ENCODE peak calls at places on chromosomes 4 and X, in five cellular contexts. M is activated naive CD4-positive, alpha-beta T cell; L is RWPE1; F is hypothalamus; Q is mesothelial cell of epicardium. P is an unnamed sample.

GRCh38 chr4:103996637-103997036 is 276.9 kb upstream of the TACR3 start:
- DNase-seq in M (no peak), L (peak; percentile 88), F (no peak), Q (no peak), P (peak; percentile 29)

GRCh38 chrX:119887721-119888425 is 7.8 kb upstream of the AKAP14 start:
- DNase-seq in M (peak; percentile 4), L (peak; percentile 20), F (peak; percentile 1), Q (no peak), P (peak; percentile 82)

GRCh38 chr4:98260047-98260578 is 1.1 kb upstream of the RAP1GDS1 start:
- DNase-seq in M (no peak), L (peak; percentile 32), F (no peak), Q (peak; percentile 17), P (no peak)

GRCh38 chr4:109576462-109576861 is 16.4 kb downstream of the MCUB start:
- DNase-seq in M (no peak), L (no peak), F (no peak), Q (no peak), P (no peak)

GRCh38 chr4:1010522-1011021 is 854 bp upstream of the FGFRL1 start:
- DNase-seq in M (no peak), L (peak; percentile 65), F (no peak), Q (no peak), P (no peak)

GRCh38 chr4:182555997-182556418 is 312.8 kb downstream of the TENM3 start:
- DNase-seq in M (no peak), L (peak; percentile 10), F (no peak), Q (no peak), P (peak; percentile 33)

GRCh38 chrX:26032141-26032917 is 105.8 kb upstream of the MAGEB18 start:
- DNase-seq in M (no peak), L (no peak), F (no peak), Q (no peak), P (no peak)

GRCh38 chr4:138897818-138898226 is 117.8 kb upstream of the NOCT start:
- DNase-seq in M (no peak), L (no peak), F (no peak), Q (no peak), P (no peak)

GRCh38 chr4:168177546-168178149 is 85.3 kb downstream of the ANXA10 start:
- DNase-seq in M (no peak), L (no peak), F (no peak), Q (no peak), P (no peak)

GRCh38 chrX:45505214-45505613 is 304.5 kb upstream of the DIPK2B start:
- DNase-seq in M (no peak), L (no peak), F (no peak), Q (no peak), P (no peak)

GRCh38 chr4:38673109-38673978 is 9.3 kb downstream of the KLF3 start:
- DNase-seq in M (no peak), L (peak; percentile 86), F (no peak), Q (no peak), P (no peak)

GRCh38 chrX:148612431-148612830 is 112.0 kb downstream of the AFF2 start:
- DNase-seq in M (no peak), L (no peak), F (no peak), Q (no peak), P (no peak)

GRCh38 chr4:148007303-148007702 is 275.4 kb downstream of the ARHGAP10 start:
- DNase-seq in M (no peak), L (peak; percentile 95), F (no peak), Q (no peak), P (no peak)

GRCh38 chr4:7929530-7929951 is 10.1 kb downstream of the AFAP1 start:
- DNase-seq in M (no peak), L (peak; percentile 81), F (no peak), Q (no peak), P (no peak)

GRCh38 chrX:118807151-118808017 is 16.2 kb upstream of the ZCCHC12 start:
- DNase-seq in M (no peak), L (no peak), F (peak; percentile 4), Q (no peak), P (no peak)

GRCh38 chr4:151014521-151015457 is at the start of gene LRBA:
- DNase-seq in M (peak; percentile 41), L (peak; percentile 88), F (peak; percentile 75), Q (peak; percentile 52), P (peak; percentile 63)

GRCh38 chr4:8616831-8617230 is 24.3 kb downstream of the CPZ start:
- DNase-seq in M (no peak), L (no peak), F (no peak), Q (no peak), P (no peak)

GRCh38 chr4:1873776-1874175 is 2.6 kb downstream of the NSD2 start:
- DNase-seq in M (no peak), L (no peak), F (no peak), Q (no peak), P (no peak)

GRCh38 chr4:80710748-80711451 is 319.6 kb upstream of the BMP3 start:
- DNase-seq in M (no peak), L (no peak), F (no peak), Q (no peak), P (no peak)

GRCh38 chr4:24570574-24571236 is 13.6 kb downstream of the DHX15 start:
- DNase-seq in M (no peak), L (no peak), F (no peak), Q (no peak), P (no peak)

GRCh38 chrX:125953769-125954168 is 212.3 kb downstream of the DCAF12L2 start:
- DNase-seq in M (no peak), L (peak; percentile 4), F (no peak), Q (no peak), P (no peak)

GRCh38 chr4:11511321-11511720 is 82.6 kb upstream of the HS3ST1 start:
- DNase-seq in M (no peak), L (no peak), F (no peak), Q (no peak), P (no peak)

GRCh38 chr4:85866508-85866907 is 391.6 kb downstream of the ARHGAP24 start:
- DNase-seq in M (no peak), L (no peak), F (no peak), Q (no peak), P (no peak)

GRCh38 chrX:133250184-133251080 is 32.3 kb upstream of the TFDP3 start:
- DNase-seq in M (no peak), L (no peak), F (no peak), Q (no peak), P (no peak)

GRCh38 chr4:169179609-169180526 is 90.9 kb downstream of the SH3RF1 start:
- DNase-seq in M (no peak), L (no peak), F (no peak), Q (no peak), P (no peak)

GRCh38 chrX:154986826-154987575 is 35.5 kb downstream of the F8 start:
- DNase-seq in M (no peak), L (no peak), F (no peak), Q (no peak), P (no peak)

GRCh38 chr4:77072195-77072753 is 3.5 kb downstream of the CCNI start:
- DNase-seq in M (no peak), L (peak; percentile 21), F (no peak), Q (no peak), P (no peak)

GRCh38 chr4:189001283-189001970 is 862.2 kb downstream of the TRIML1 start:
- DNase-seq in M (no peak), L (no peak), F (no peak), Q (no peak), P (no peak)

GRCh38 chr4:10405672-10406071 is 51.6 kb downstream of the ZNF518B start:
- DNase-seq in M (no peak), L (no peak), F (no peak), Q (no peak), P (no peak)

GRCh38 chr4:94475794-94476193 is 24.1 kb downstream of the PDLIM5 start:
- DNase-seq in M (no peak), L (no peak), F (no peak), Q (no peak), P (no peak)

GRCh38 chr4:140096921-140097320 is 57.1 kb downstream of the MAML3 start:
- DNase-seq in M (no peak), L (no peak), F (no peak), Q (no peak), P (no peak)

GRCh38 chr4:128249787-128250668 is 37.6 kb downstream of the PGRMC2 start:
- DNase-seq in M (no peak), L (no peak), F (no peak), Q (no peak), P (no peak)

GRCh38 chr4:139835006-139835405 is 169.4 kb downstream of the MGST2 start:
- DNase-seq in M (no peak), L (no peak), F (no peak), Q (no peak), P (no peak)

GRCh38 chr4:46506876-46507275 is 116.9 kb upstream of the GABRA2 start:
- DNase-seq in M (no peak), L (peak; percentile 65), F (no peak), Q (no peak), P (no peak)

GRCh38 chr4:77734928-77735327 is 84.2 kb downstream of the CNOT6L start:
- DNase-seq in M (no peak), L (peak; percentile 55), F (no peak), Q (no peak), P (peak; percentile 2)

GRCh38 chrX:13128104-13128503 is 83.7 kb upstream of the FAM9C start:
- DNase-seq in M (no peak), L (peak; percentile 36), F (no peak), Q (no peak), P (no peak)

GRCh38 chr4:38071801-38072567 is 111.8 kb downstream of the PTTG2 start:
- DNase-seq in M (no peak), L (no peak), F (no peak), Q (no peak), P (no peak)

GRCh38 chrX:10393899-10394298 is 226.5 kb downstream of the MID1 start:
- DNase-seq in M (no peak), L (no peak), F (no peak), Q (no peak), P (no peak)

GRCh38 chr4:123350191-123350544 is 46.4 kb upstream of the SPRY1 start:
- DNase-seq in M (no peak), L (peak; percentile 53), F (no peak), Q (no peak), P (peak; percentile 41)

GRCh38 chrX:74085642-74086236 is 218.2 kb upstream of the ZCCHC13 start:
- DNase-seq in M (no peak), L (no peak), F (no peak), Q (no peak), P (no peak)

P was measured in H1.